ENCODE peak calls at places on chromosomes 7 and 10, in eight cellular contexts. L is stimulated activated CD4-positive, alpha-beta T cell treated with anti-CD3 and anti-CD28 coated beads, Interleukin-1b, Interleukin-23, amount 100 ng/mL, for 4 hours; D is fibroblast of lung; Q is renal cortical epithelial cell; N is GM20000; Y is NCI-H2029 treated with DMSO at 0.1 percent for 48 hours; O is activated T-cell treated with anti-CD3 and anti-CD28 coated beads for 24 hours; J is M059J. G is an unnamed sample.

GRCh38 chr10:48651293-48651692 is 33.4 kb upstream of the WDFY4 start:
- DNase-seq in O (no peak), Q (no peak), L (no peak), D (no peak), J (no peak), Y (no peak), N (no peak), G (no peak)

GRCh38 chr10:99743841-99744240 is 11.8 kb downstream of the CUTC start:
- DNase-seq in Y (no peak), D (no peak), N (no peak), Q (no peak), L (no peak), O (no peak), J (no peak), G (no peak)

GRCh38 chr7:112214887-112215286 is 8.4 kb downstream of the ZNF277 start:
- DNase-seq in N (no peak), Y (no peak), Q (no peak), O (no peak), L (no peak), J (no peak), D (no peak), G (no peak)

GRCh38 chr10:103548581-103549348 is 55.3 kb downstream of the NEURL1 start:
- DNase-seq in D (no peak), J (no peak), L (no peak), N (peak; percentile 2), Y (peak; percentile 79), Q (no peak), O (no peak), G (no peak)

GRCh38 chr10:131833446-131834080 is 67.2 kb upstream of the PPP2R2D start:
- DNase-seq in L (no peak), Q (no peak), O (no peak), J (no peak), N (no peak), D (no peak), Y (no peak), G (no peak)

GRCh38 chr7:23022258-23022745 is 8.4 kb upstream of the HYCC1 start:
- DNase-seq in L (no peak), O (no peak), Y (no peak), J (peak; percentile 81), Q (peak; percentile 48), N (no peak), D (peak; percentile 97), G (no peak)

GRCh38 chr7:3482147-3482921 is 181.3 kb downstream of the SDK1 start:
- DNase-seq in J (peak; percentile 44), Y (peak; percentile 23), N (no peak), L (no peak), Q (peak; percentile 67), D (peak; percentile 59), O (no peak), G (no peak)

GRCh38 chr7:105937411-105937810 is 25.7 kb upstream of the CDHR3 start:
- DNase-seq in N (no peak), Y (no peak), Q (no peak), D (no peak), L (no peak), J (no peak), O (no peak), G (no peak)

GRCh38 chr10:75266945-75267344 is 31.2 kb upstream of the COMTD1 start:
- DNase-seq in Y (no peak), L (no peak), N (no peak), D (peak; percentile 74), Q (no peak), J (peak; percentile 25), O (no peak), G (no peak)

GRCh38 chr10:47452495-47453434 is 31.1 kb downstream of the ANXA8 start:
- DNase-seq in N (no peak), O (no peak), J (no peak), Y (no peak), L (no peak), D (no peak), Q (no peak), G (no peak)

GRCh38 chr10:119461380-119461779 is 81.1 kb downstream of the RGS10 start:
- DNase-seq in Y (no peak), Q (peak; percentile 86), O (no peak), D (no peak), N (no peak), J (peak; percentile 58), L (no peak), G (peak; percentile 56)

GRCh38 chr10:128377988-128378387 is 251.8 kb upstream of the MKI67 start:
- DNase-seq in J (no peak), N (no peak), L (no peak), D (no peak), O (no peak), Q (no peak), Y (no peak), G (no peak)

GRCh38 chr10:65701168-65701776 is 1224.6 kb upstream of the LRRTM3 start:
- DNase-seq in Q (no peak), N (no peak), L (no peak), D (no peak), Y (no peak), O (no peak), J (no peak), G (no peak)

GRCh38 chr10:43461950-43462349 is 25.0 kb downstream of the ZNF487 start:
- DNase-seq in L (peak; percentile 43), N (peak; percentile 78), J (peak; percentile 77), O (peak; percentile 14), Q (peak; percentile 81), Y (peak; percentile 21), D (peak; percentile 91), G (peak; percentile 72)

GRCh38 chr10:49512121-49512809 is 26.7 kb downstream of the ERCC6 start:
- DNase-seq in N (peak; percentile 25), D (peak; percentile 54), J (peak; percentile 8), Q (peak; percentile 40), O (no peak), L (no peak), Y (no peak), G (no peak)